ENCODE peak calls at places on chromosome 1, in ten cellular contexts. B is lower lobe of right lung; K is AG10803; I is activated naive CD8-positive, alpha-beta T cell treated with anti-CD3 and anti-CD28 coated beads, Interleukin-2, amount 50 U/mL, for 24 hours; H is NCI-H187; W is lower leg skin; M is RPMI8226; F is OCI-LY7; U is neural crest cell; J is NCI-H748 treated with DMSO at 0.1 percent for 48 hours. G is an unnamed sample.

GRCh38 chr1:156464825-156465452 is 35.6 kb downstream of the MEF2D start:
- DNase-seq in B (no peak), K (no peak), I (no peak), H (no peak), W (no peak), M (no peak), F (no peak), U (no peak), J (no peak), G (no peak)

GRCh38 chr1:226652613-226653012 is 86.5 kb downstream of the ITPKB start:
- DNase-seq in B (peak), K (no peak), I (no peak), H (no peak), W (no peak), M (no peak), F (no peak), U (no peak), J (no peak), G (no peak)

GRCh38 chr1:19068639-19069276 is 112.3 kb upstream of the IFFO2 start:
- DNase-seq in B (no peak), K (no peak), I (no peak), H (no peak), W (no peak), M (no peak), F (no peak), U (no peak), J (no peak), G (no peak)

GRCh38 chr1:174982971-174983689 is 16.6 kb upstream of the CACYBP start:
- DNase-seq in B (no peak), K (peak), I (no peak), H (peak), W (no peak), M (peak), F (peak), U (peak), J (peak), G (no peak)

GRCh38 chr1:92478393-92478792 is 8.3 kb downstream of the GFI1 start:
- DNase-seq in B (no peak), K (no peak), I (no peak), H (no peak), W (no peak), M (no peak), F (no peak), U (no peak), J (no peak), G (no peak)

GRCh38 chr1:96538883-96539282 is 182.7 kb upstream of the PTBP2 start:
- DNase-seq in B (no peak), K (peak), I (no peak), H (no peak), W (no peak), M (no peak), F (no peak), U (no peak), J (no peak), G (no peak)

GRCh38 chr1:33055210-33055991 is 18.7 kb upstream of the AK2 start:
- DNase-seq in B (peak), K (peak), I (no peak), H (no peak), W (peak), M (peak), F (peak), U (peak), J (peak), G (peak)

GRCh38 chr1:28902738-28903137 is 11.6 kb upstream of the EPB41 start:
- DNase-seq in B (no peak), K (no peak), I (no peak), H (no peak), W (no peak), M (no peak), F (no peak), U (no peak), J (no peak), G (no peak)

GRCh38 chr1:159307338-159307737 is 5.2 kb downstream of the FCER1A start:
- DNase-seq in B (no peak), K (no peak), I (no peak), H (no peak), W (no peak), M (no peak), F (no peak), U (no peak), J (no peak), G (peak)

GRCh38 chr1:198520524-198521254 is 19.8 kb downstream of the ATP6V1G3 start:
- DNase-seq in B (no peak), K (no peak), I (no peak), H (no peak), W (no peak), M (no peak), F (no peak), U (no peak), J (no peak), G (no peak)

GRCh38 chr1:67646145-67647035 is 38.6 kb upstream of the GADD45A start:
- DNase-seq in B (no peak), K (peak), I (no peak), H (no peak), W (no peak), M (no peak), F (no peak), U (no peak), J (peak), G (no peak)

GRCh38 chr1:48661726-48662483 is 114.8 kb downstream of the BEND5 start:
- DNase-seq in B (no peak), K (no peak), I (no peak), H (no peak), W (no peak), M (no peak), F (no peak), U (no peak), J (peak), G (no peak)

GRCh38 chr1:17768651-17769241 is 13.6 kb downstream of the ACTL8 start:
- DNase-seq in B (no peak), K (peak), I (no peak), H (no peak), W (no peak), M (no peak), F (no peak), U (no peak), J (no peak), G (no peak)

G was measured in WTC11.